ENCODE peak calls at places on chromosomes 12 and 14, in ten cellular contexts. U is GM12865; J is colonic mucosa; B is AG09319; S is AG04450; L is HFF-Myc; G is Calu3; E is RWPE1; Y is CD8-positive, alpha-beta T cell; D is foreskin fibroblast. R is an unnamed sample.

GRCh38 chr14:22821193-22822016 is 6.2 kb upstream of the SLC7A7 start:
- DNase-seq in U (no peak), J (no peak), B (no peak), S (no peak), L (no peak), G (peak), E (no peak), Y (no peak), D (no peak), R (no peak)

GRCh38 chr12:94202245-94203180 is 54.1 kb downstream of the PLXNC1 start:
- DNase-seq in U (no peak), J (no peak), B (no peak), S (no peak), L (no peak), G (no peak), E (peak), Y (no peak), D (no peak), R (no peak)

GRCh38 chr12:25904442-25904841 is 54.0 kb upstream of the RASSF8 start:
- DNase-seq in U (no peak), J (no peak), B (no peak), S (no peak), L (no peak), G (no peak), E (no peak), Y (no peak), D (peak), R (no peak)

GRCh38 chr12:89349814-89350213 is 2.5 kb downstream of the DUSP6 start:
- DNase-seq in U (no peak), J (peak), B (no peak), S (no peak), L (no peak), G (peak), E (no peak), Y (no peak), D (peak), R (no peak)

GRCh38 chr14:69199786-69200185 is 8.5 kb downstream of the EXD2 start:
- DNase-seq in U (no peak), J (no peak), B (no peak), S (no peak), L (no peak), G (no peak), E (no peak), Y (no peak), D (no peak), R (no peak)

GRCh38 chr12:67650127-67650495 is 1.6 kb downstream of the DYRK2 start:
- DNase-seq in U (no peak), J (peak), B (no peak), S (no peak), L (no peak), G (peak), E (peak), Y (no peak), D (no peak), R (no peak)

GRCh38 chr12:11650697-11651281 is 1.3 kb downstream of the ETV6 start:
- DNase-seq in U (peak), J (peak), B (no peak), S (no peak), L (no peak), G (no peak), E (no peak), Y (no peak), D (no peak), R (no peak)

GRCh38 chr12:74066476-74066875 is 471.2 kb upstream of the ATXN7L3B start:
- DNase-seq in U (no peak), J (no peak), B (no peak), S (no peak), L (no peak), G (no peak), E (no peak), Y (no peak), D (no peak), R (no peak)

GRCh38 chr12:129720618-129721017 is 183.2 kb downstream of the TMEM132D start:
- DNase-seq in U (no peak), J (no peak), B (no peak), S (no peak), L (no peak), G (no peak), E (no peak), Y (no peak), D (no peak), R (no peak)

GRCh38 chr12:111035578-111036301 is 115.4 kb upstream of the MYL2 start:
- DNase-seq in U (no peak), J (no peak), B (no peak), S (no peak), L (no peak), G (no peak), E (no peak), Y (no peak), D (no peak), R (no peak)

GRCh38 chr14:105249175-105250007 is 1.1 kb downstream of the BTBD6 start:
- DNase-seq in U (no peak), J (peak), B (no peak), S (no peak), L (no peak), G (peak), E (no peak), Y (no peak), D (peak), R (no peak)

GRCh38 chr14:79028281-79028680 is 858.1 kb downstream of the NRXN3 start:
- DNase-seq in U (no peak), J (no peak), B (no peak), S (no peak), L (no peak), G (no peak), E (no peak), Y (no peak), D (no peak), R (no peak)

GRCh38 chr14:20583908-20584307 is 3.9 kb downstream of the RNASE11 start:
- DNase-seq in U (no peak), J (no peak), B (no peak), S (no peak), L (no peak), G (no peak), E (no peak), Y (no peak), D (no peak), R (no peak)

DNA sequence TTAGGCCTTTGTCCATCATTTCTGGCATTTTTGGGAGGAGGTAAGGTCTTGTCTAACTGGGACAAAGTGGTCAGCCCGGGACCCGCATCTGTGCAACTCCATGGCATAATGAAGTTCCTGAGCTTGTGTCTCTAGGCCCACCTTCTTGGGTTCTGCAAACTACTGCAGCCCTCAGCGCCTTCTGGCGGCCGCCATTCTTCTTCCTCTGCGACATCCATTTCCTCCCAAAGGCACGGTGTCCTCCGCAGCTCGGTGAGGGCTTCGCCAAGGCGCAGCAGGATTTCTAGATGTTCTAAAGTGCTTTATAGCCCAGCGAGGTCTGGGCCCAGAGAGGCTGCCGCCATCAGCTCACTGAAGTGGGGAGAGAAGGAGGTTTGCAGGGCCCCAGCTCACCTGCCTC is 134.4 kb upstream of the OR4E1 start:
- DNase-seq in U (no peak), J (no peak), B (no peak), S (no peak), L (no peak), G (no peak), E (no peak), Y (no peak), D (no peak), R (no peak)
- TF ChIP-seq CTCF in U (no peak), J (no peak), B (no peak), S (no peak), L (no peak), G (no peak), E (no peak), Y (no peak), D (no peak), R (no peak)

GRCh38 chr14:103694572-103695026 is 20.7 kb downstream of the XRCC3 start:
- DNase-seq in U (no peak), J (no peak), B (no peak), S (no peak), L (no peak), G (no peak), E (no peak), Y (no peak), D (no peak), R (no peak)
- TF ChIP-seq CTCF in U (no peak), J (no peak), B (no peak), S (no peak), L (no peak), G (no peak), E (no peak), Y (no peak), D (no peak), R (no peak)

GRCh38 chr12:122866379-122866778 is 29.5 kb downstream of the VPS37B start:
- DNase-seq in U (no peak), J (no peak), B (no peak), S (no peak), L (no peak), G (no peak), E (no peak), Y (no peak), D (no peak), R (no peak)

GRCh38 chr12:122869207-122869973 is 26.5 kb downstream of the VPS37B start:
- DNase-seq in U (no peak), J (no peak), B (no peak), S (no peak), L (no peak), G (no peak), E (no peak), Y (peak), D (no peak), R (no peak)

GRCh38 chr12:122868471-122869177 is 27.3 kb downstream of the VPS37B start:
- DNase-seq in U (no peak), J (no peak), B (no peak), S (no peak), L (no peak), G (no peak), E (no peak), Y (peak), D (no peak), R (no peak)

GRCh38 chr12:122866950-122867607 is 28.8 kb downstream of the VPS37B start:
- DNase-seq in U (no peak), J (no peak), B (no peak), S (no peak), L (no peak), G (no peak), E (no peak), Y (peak), D (no peak), R (no peak)

DNA sequence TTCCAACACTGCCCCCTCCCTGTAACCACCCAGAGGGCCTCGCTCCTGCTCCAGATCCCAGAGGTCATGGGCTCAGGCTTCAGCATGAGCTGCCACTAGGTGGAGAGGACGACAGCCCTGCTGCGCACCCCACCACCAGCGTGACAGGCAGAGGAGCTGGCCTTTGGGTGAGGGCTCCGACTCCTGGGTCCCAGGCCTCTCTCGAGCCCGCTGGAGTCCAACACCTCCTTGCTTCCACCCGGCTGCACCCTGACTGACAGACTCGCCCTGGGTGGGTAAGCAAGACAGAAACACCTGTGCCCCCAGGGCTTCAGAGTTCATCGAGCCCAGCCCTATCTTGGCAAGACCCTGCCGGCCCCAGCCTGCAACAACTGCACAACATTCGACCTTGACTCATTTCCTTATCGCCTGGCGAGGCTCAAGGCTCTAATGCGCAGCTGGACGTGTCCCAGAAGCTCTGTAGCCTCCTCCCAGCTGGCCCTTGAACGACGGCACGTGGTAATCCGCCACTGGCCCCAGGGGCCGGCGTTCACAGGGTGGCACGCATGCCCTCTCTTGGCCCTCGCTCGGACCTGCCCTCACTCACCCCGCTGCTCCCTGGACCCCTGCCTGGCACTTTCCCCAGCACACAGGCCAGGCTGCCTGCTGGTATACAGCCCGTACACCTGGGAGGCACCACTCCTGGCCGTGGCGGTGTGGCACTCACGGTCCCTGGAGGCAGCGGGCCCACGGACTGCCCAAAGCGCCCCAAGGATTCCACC is 28.0 kb downstream of the VPS37B start:
- DNase-seq in U (no peak), J (peak), B (no peak), S (no peak), L (no peak), G (no peak), E (peak), Y (peak), D (no peak), R (no peak)
- TF ChIP-seq CTCF in U (peak), J (no peak), B (no peak), S (no peak), L (peak), G (no peak), E (peak), Y (no peak), D (peak), R (no peak)

GRCh38 chr12:4355843-4356327 is 23.6 kb downstream of the FGF23 start:
- DNase-seq in U (peak), J (peak), B (no peak), S (no peak), L (peak), G (peak), E (no peak), Y (peak), D (no peak), R (no peak)
- TF ChIP-seq CTCF in U (peak), J (peak), B (peak), S (peak), L (peak), G (no peak), E (no peak), Y (peak), D (peak), R (no peak)

GRCh38 chr14:49134940-49135339 is 451.2 kb downstream of the RPS29 start:
- DNase-seq in U (no peak), J (no peak), B (no peak), S (no peak), L (no peak), G (no peak), E (no peak), Y (no peak), D (no peak), R (no peak)
- TF ChIP-seq CTCF in U (no peak), J (no peak), B (no peak), S (no peak), L (no peak), G (no peak), E (no peak), Y (no peak), D (no peak), R (no peak)

DNA sequence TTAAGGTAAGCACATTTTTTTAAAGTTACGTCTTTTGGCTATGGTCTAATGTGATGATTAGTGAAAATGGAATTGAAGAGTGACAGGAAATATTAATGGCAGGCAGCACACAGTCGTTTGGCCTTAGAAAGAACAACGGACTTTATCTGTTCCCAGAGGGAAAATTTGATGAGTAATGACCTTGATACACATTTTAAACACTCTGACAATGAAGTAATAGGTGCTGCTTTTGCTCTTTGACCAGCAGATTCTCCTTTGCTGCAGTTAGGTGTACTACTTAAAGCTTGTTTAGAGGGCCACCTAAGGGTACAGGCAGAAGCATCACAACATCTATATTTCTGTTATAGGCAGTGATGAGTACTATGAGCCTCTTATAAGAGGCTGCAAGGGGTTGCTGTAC is 27.1 kb upstream of the RNU6-8 start:
- DNase-seq in U (no peak), J (no peak), B (no peak), S (no peak), L (no peak), G (no peak), E (peak), Y (no peak), D (no peak), R (no peak)
- TF ChIP-seq CTCF in U (no peak), J (no peak), B (no peak), S (no peak), L (no peak), G (no peak), E (no peak), Y (no peak), D (no peak), R (no peak)